ENCODE peak calls at places on chromosome 3, in five cellular contexts. G is BJ; U is GM03348; K is CD4-positive, alpha-beta T cell; V is HTR-8/SVneo. J is an unnamed sample.

GRCh38 chr3:125129512-125129962 is 73.7 kb upstream of the HEG1 start:
- DNase-seq in G (peak), U (peak), K (no peak), V (peak), J (peak)

GRCh38 chr3:178486903-178487302 is 49.3 kb upstream of the KCNMB2 start:
- DNase-seq in G (no peak), U (no peak), K (no peak), V (no peak), J (no peak)

GRCh38 chr3:155370764-155371503 is 77.5 kb upstream of the STRIT1 start:
- DNase-seq in G (no peak), U (no peak), K (no peak), V (no peak), J (no peak)

GRCh38 chr3:135930243-135930642 is 35.3 kb upstream of the PPP2R3A start:
- DNase-seq in G (no peak), U (no peak), K (no peak), V (no peak), J (no peak)

GRCh38 chr3:183182732-183183610 is 20.4 kb upstream of the LAMP3 start:
- DNase-seq in G (no peak), U (no peak), K (no peak), V (no peak), J (no peak)

GRCh38 chr3:191492601-191493000 is 31.6 kb downstream of the PYDC2 start:
- DNase-seq in G (no peak), U (no peak), K (no peak), V (no peak), J (no peak)

GRCh38 chr3:108538083-108538482 is 27.7 kb upstream of the MYH15 start:
- DNase-seq in G (no peak), U (no peak), K (no peak), V (no peak), J (no peak)

GRCh38 chr3:65483475-65483874 is 555.2 kb downstream of the MAGI1 start:
- DNase-seq in G (no peak), U (peak), K (no peak), V (no peak), J (no peak)

GRCh38 chr3:139934557-139935070 is 371 bp upstream of the CLSTN2 start:
- DNase-seq in G (no peak), U (peak), K (no peak), V (peak), J (no peak)

GRCh38 chr3:159200176-159200575 is 398.3 kb downstream of the MFSD1 start:
- DNase-seq in G (peak), U (peak), K (no peak), V (peak), J (peak)